ENCODE peak calls at places on chromosomes 12 and 14, in eight cellular contexts. L is NCI-H460; N is HuH-7; C is mucosa of gallbladder; Y is suprapubic skin; R is globus pallidus; I is effector CD4-positive, alpha-beta T cell; E is IMR-90. A is an unnamed sample.

GRCh38 chr14:29928342-29928640 is 644 bp upstream of the PRKD1 start:
- DNase-seq in L (no peak), N (no peak), C (no peak), Y (no peak), R (no peak), I (no peak), E (no peak), A (no peak)

GRCh38 chr12:121800694-121801600 is 2.9 kb upstream of the SETD1B start:
- DNase-seq in L (peak), N (no peak), C (peak), Y (peak), R (peak), I (peak), E (peak), A (peak)

GRCh38 chr12:122861586-122861970 is 26.3 kb downstream of the HIP1R start:
- DNase-seq in L (no peak), N (no peak), C (no peak), Y (no peak), R (no peak), I (no peak), E (no peak), A (no peak)

GRCh38 chr14:74595006-74595735 is 16.9 kb downstream of the LTBP2 start:
- DNase-seq in L (no peak), N (no peak), C (no peak), Y (peak), R (no peak), I (no peak), E (peak), A (no peak)

GRCh38 chr12:122870867-122871664 is 24.9 kb downstream of the VPS37B start:
- DNase-seq in L (no peak), N (no peak), C (no peak), Y (no peak), R (no peak), I (no peak), E (peak), A (peak)

GRCh38 chr12:69698769-69699540 is at the start of gene BEST3:
- DNase-seq in L (no peak), N (no peak), C (no peak), Y (no peak), R (no peak), I (no peak), E (no peak), A (peak)

GRCh38 chr12:98743362-98743953 is 98.4 kb downstream of the APAF1 start:
- DNase-seq in L (peak), N (peak), C (no peak), Y (no peak), R (peak), I (no peak), E (peak), A (no peak)

GRCh38 chr14:50447491-50447890 is 50.8 kb upstream of the CDKL1 start:
- DNase-seq in L (no peak), N (no peak), C (no peak), Y (no peak), R (no peak), I (no peak), E (peak), A (peak)

GRCh38 chr12:43352001-43352400 is 200.0 kb downstream of the ADAMTS20 start:
- DNase-seq in L (no peak), N (no peak), C (no peak), Y (no peak), R (no peak), I (no peak), E (no peak), A (no peak)

GRCh38 chr12:123062682-123063426 is 82.4 kb downstream of the ARL6IP4 start:
- DNase-seq in L (peak), N (no peak), C (peak), Y (peak), R (no peak), I (no peak), E (peak), A (peak)

GRCh38 chr12:122834229-122834920 is 882 bp upstream of the HIP1R start:
- DNase-seq in L (peak), N (peak), C (no peak), Y (peak), R (peak), I (no peak), E (peak), A (no peak)

GRCh38 chr12:116561181-116561821 is 2.1 kb downstream of the MAP1LC3B2 start:
- DNase-seq in L (no peak), N (no peak), C (no peak), Y (no peak), R (no peak), I (no peak), E (no peak), A (no peak)

GRCh38 chr14:75793806-75794205 is 132.8 kb downstream of the TTLL5 start:
- DNase-seq in L (no peak), N (no peak), C (no peak), Y (no peak), R (peak), I (no peak), E (peak), A (no peak)

GRCh38 chr14:66121859-66122258 is 364.3 kb upstream of the CCDC196 start:
- DNase-seq in L (no peak), N (no peak), C (no peak), Y (no peak), R (no peak), I (no peak), E (no peak), A (no peak)

GRCh38 chr12:8145754-8146415 is 10.9 kb upstream of the ZNF705A start:
- DNase-seq in L (no peak), N (no peak), C (peak), Y (no peak), R (peak), I (no peak), E (peak), A (no peak)

GRCh38 chr12:130160711-130161231 is 1.5 kb upstream of the FZD10 start:
- DNase-seq in L (no peak), N (no peak), C (no peak), Y (peak), R (no peak), I (no peak), E (no peak), A (no peak)

GRCh38 chr14:100031506-100032281 is 33.5 kb upstream of the EVL start:
- DNase-seq in L (peak), N (no peak), C (peak), Y (peak), R (no peak), I (no peak), E (peak), A (peak)

GRCh38 chr12:109680521-109681030 is 33.0 kb upstream of the FAM222A start:
- DNase-seq in L (no peak), N (no peak), C (peak), Y (no peak), R (no peak), I (no peak), E (no peak), A (peak)

GRCh38 chr14:78405071-78405856 is 235.1 kb downstream of the NRXN3 start:
- DNase-seq in L (no peak), N (no peak), C (no peak), Y (no peak), R (no peak), I (no peak), E (no peak), A (no peak)

GRCh38 chr12:109191621-109192250 is 75.3 kb downstream of the ACACB start:
- DNase-seq in L (no peak), N (no peak), C (no peak), Y (no peak), R (no peak), I (no peak), E (no peak), A (no peak)

GRCh38 chr14:97298775-97299174 is 501.6 kb downstream of the VRK1 start:
- DNase-seq in L (no peak), N (no peak), C (no peak), Y (no peak), R (no peak), I (no peak), E (no peak), A (no peak)

GRCh38 chr14:54343276-54344121 is 53.3 kb upstream of the CDKN3 start:
- DNase-seq in L (no peak), N (no peak), C (no peak), Y (no peak), R (no peak), I (no peak), E (no peak), A (peak)

GRCh38 chr12:130770413-130771028 is 54.4 kb upstream of the RIMBP2 start:
- DNase-seq in L (no peak), N (no peak), C (no peak), Y (no peak), R (no peak), I (no peak), E (no peak), A (no peak)

GRCh38 chr12:122939151-122939550 is 27.1 kb downstream of the ABCB9 start:
- DNase-seq in L (no peak), N (no peak), C (no peak), Y (no peak), R (no peak), I (no peak), E (no peak), A (no peak)

GRCh38 chr12:39380090-39380489 is 62.8 kb downstream of the KIF21A start:
- DNase-seq in L (no peak), N (peak), C (no peak), Y (no peak), R (no peak), I (no peak), E (no peak), A (no peak)

GRCh38 chr12:131115766-131116165 is 162.1 kb downstream of the ADGRD1 start:
- DNase-seq in L (no peak), N (no peak), C (no peak), Y (no peak), R (no peak), I (no peak), E (no peak), A (no peak)

GRCh38 chr12:109552971-109553370 is 20.3 kb downstream of the MMAB start:
- DNase-seq in L (no peak), N (no peak), C (no peak), Y (no peak), R (no peak), I (no peak), E (no peak), A (no peak)

GRCh38 chr14:99213101-99213500 is 58.9 kb downstream of the BCL11B start:
- DNase-seq in L (no peak), N (no peak), C (no peak), Y (no peak), R (no peak), I (peak), E (no peak), A (no peak)

GRCh38 chr14:50083467-50084337 is 32.7 kb downstream of the VCPKMT start:
- DNase-seq in L (no peak), N (no peak), C (no peak), Y (no peak), R (no peak), I (peak), E (peak), A (no peak)

GRCh38 chr14:93729993-93730392 is 58.3 kb downstream of the PRIMA1 start:
- DNase-seq in L (no peak), N (no peak), C (no peak), Y (no peak), R (peak), I (no peak), E (no peak), A (no peak)

GRCh38 chr14:64745511-64746041 is 41.4 kb downstream of the PLEKHG3 start:
- DNase-seq in L (no peak), N (no peak), C (no peak), Y (no peak), R (peak), I (no peak), E (peak), A (no peak)